ENCODE peak calls at places on chromosomes 4 and X, in nine cellular contexts. J, Q, G, M, I, O, U, Y and E are unnamed samples.

GRCh38 chr4:71186566-71187398 is 152.0 kb upstream of the SLC4A4 start:
- DNase-seq in J (peak), Q (peak), G (no peak), M (peak), I (no peak), O (peak), U (no peak), Y (peak), E (no peak)

GRCh38 chr4:16655140-16655539 is 243.3 kb downstream of the LDB2 start:
- DNase-seq in J (no peak), Q (no peak), G (no peak), M (no peak), I (no peak), O (no peak), U (no peak), Y (no peak), E (no peak)

GRCh38 chr4:175833574-175834350 is 21.7 kb upstream of the GPM6A start:
- DNase-seq in J (peak), Q (no peak), G (no peak), M (no peak), I (no peak), O (no peak), U (no peak), Y (no peak), E (no peak)

GRCh38 chr4:147052361-147052760 is 106.7 kb upstream of the TTC29 start:
- DNase-seq in J (no peak), Q (no peak), G (no peak), M (no peak), I (no peak), O (no peak), U (no peak), Y (no peak), E (no peak)

GRCh38 chrX:134236690-134237362 is at the start of gene CCDC160:
- DNase-seq in J (peak), Q (peak), G (peak), M (peak), I (no peak), O (peak), U (no peak), Y (peak), E (no peak)

GRCh38 chr4:172813359-172813923 is 355.2 kb upstream of the GALNT7 start:
- DNase-seq in J (no peak), Q (no peak), G (no peak), M (no peak), I (no peak), O (no peak), U (no peak), Y (no peak), E (no peak)

GRCh38 chr4:39357002-39357401 is 9.2 kb downstream of the RFC1 start:
- DNase-seq in J (peak), Q (no peak), G (no peak), M (no peak), I (no peak), O (no peak), U (no peak), Y (no peak), E (no peak)

GRCh38 chr4:90357117-90357710 is 230.0 kb downstream of the CCSER1 start:
- DNase-seq in J (peak), Q (no peak), G (peak), M (peak), I (no peak), O (no peak), U (no peak), Y (no peak), E (no peak)

GRCh38 chr4:6761540-6762243 is 20.8 kb upstream of the KIAA0232 start:
- DNase-seq in J (no peak), Q (no peak), G (no peak), M (no peak), I (no peak), O (no peak), U (no peak), Y (no peak), E (no peak)

GRCh38 chr4:100843897-100844296 is 326.1 kb upstream of the EMCN start:
- DNase-seq in J (no peak), Q (no peak), G (no peak), M (no peak), I (no peak), O (no peak), U (no peak), Y (no peak), E (no peak)

GRCh38 chrX:153226344-153227190 is 47.5 kb downstream of the MAGEA1 start:
- DNase-seq in J (peak), Q (no peak), G (peak), M (peak), I (peak), O (no peak), U (no peak), Y (no peak), E (peak)

GRCh38 chr4:189613202-189613601 is 327.5 kb upstream of the FRG1 start:
- DNase-seq in J (no peak), Q (no peak), G (no peak), M (no peak), I (no peak), O (no peak), U (no peak), Y (no peak), E (no peak)

GRCh38 chrX:105553118-105553517 is 269.2 kb upstream of the NRK start:
- DNase-seq in J (no peak), Q (no peak), G (no peak), M (no peak), I (no peak), O (no peak), U (no peak), Y (peak), E (no peak)

GRCh38 chr4:163611172-163611571 is 116.7 kb downstream of the TMA16 start:
- DNase-seq in J (no peak), Q (no peak), G (no peak), M (no peak), I (no peak), O (no peak), U (no peak), Y (no peak), E (no peak)

GRCh38 chr4:140049024-140049923 is 104.7 kb downstream of the MAML3 start:
- DNase-seq in J (peak), Q (peak), G (no peak), M (peak), I (no peak), O (peak), U (no peak), Y (peak), E (no peak)

GRCh38 chrX:126064901-126065541 is 101.1 kb downstream of the DCAF12L2 start:
- DNase-seq in J (no peak), Q (no peak), G (no peak), M (no peak), I (no peak), O (no peak), U (peak), Y (no peak), E (no peak)

GRCh38 chr4:176149680-176150079 is 45.7 kb downstream of the SPATA4 start:
- DNase-seq in J (no peak), Q (no peak), G (no peak), M (no peak), I (no peak), O (no peak), U (no peak), Y (no peak), E (no peak)

GRCh38 chr4:40227284-40227683 is 30.5 kb downstream of the RHOH start:
- DNase-seq in J (no peak), Q (no peak), G (no peak), M (no peak), I (no peak), O (no peak), U (no peak), Y (no peak), E (no peak)

GRCh38 chr4:169791527-169792156 is 33.9 kb upstream of the HPF1 start:
- DNase-seq in J (peak), Q (peak), G (peak), M (peak), I (no peak), O (peak), U (peak), Y (peak), E (no peak)

GRCh38 chrX:103442536-103442901 is 66.2 kb downstream of the BEX3 start:
- DNase-seq in J (no peak), Q (no peak), G (no peak), M (peak), I (no peak), O (no peak), U (no peak), Y (no peak), E (no peak)

GRCh38 chr4:101345596-101346311 is 1.6 kb downstream of the PPP3CA start:
- DNase-seq in J (peak), Q (peak), G (no peak), M (peak), I (peak), O (peak), U (peak), Y (peak), E (peak)

GRCh38 chr4:186770446-186771175 is 47.0 kb upstream of the FAT1 start:
- DNase-seq in J (no peak), Q (no peak), G (no peak), M (peak), I (no peak), O (no peak), U (no peak), Y (no peak), E (no peak)

GRCh38 chr4:150962245-150962644 is 52.8 kb downstream of the LRBA start:
- DNase-seq in J (no peak), Q (no peak), G (no peak), M (peak), I (no peak), O (no peak), U (no peak), Y (no peak), E (no peak)

GRCh38 chr4:7392438-7393374 is 42.0 kb downstream of the PSAPL1 start:
- DNase-seq in J (peak), Q (peak), G (no peak), M (peak), I (peak), O (no peak), U (no peak), Y (no peak), E (no peak)

DNA sequence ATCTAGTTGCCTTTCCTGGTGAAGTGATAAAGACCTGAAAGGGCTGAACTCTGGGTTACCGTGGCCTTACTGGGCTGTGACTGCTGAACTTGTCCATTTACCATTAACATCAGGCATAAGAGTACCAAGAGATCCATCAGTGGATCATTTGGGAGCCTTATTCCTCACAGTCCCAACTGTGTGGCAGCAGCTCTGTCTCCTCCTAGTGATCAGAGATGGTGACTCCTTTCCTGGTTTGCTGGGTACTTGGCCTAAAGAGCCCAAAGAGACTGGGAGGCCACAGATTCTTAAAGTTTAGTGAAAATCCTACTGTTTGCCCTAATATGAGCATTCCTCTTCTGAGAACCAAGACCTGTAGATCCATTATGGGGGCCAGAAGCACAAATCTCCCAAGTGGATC is 56.3 kb upstream of the ATP6AP2 start:
- DNase-seq in J (no peak), Q (no peak), G (no peak), M (peak), I (no peak), O (no peak), U (no peak), Y (no peak), E (no peak)
- TF ChIP-seq CTCF in J (no peak), Q (no peak), G (no peak), M (peak), I (no peak), O (no peak), U (no peak), Y (no peak), E (no peak)

GRCh38 chrX:108001218-108001814 is 19.1 kb upstream of the TEX13B start:
- DNase-seq in J (peak), Q (no peak), G (peak), M (peak), I (no peak), O (no peak), U (no peak), Y (peak), E (no peak)
- TF ChIP-seq CTCF in J (peak), Q (peak), G (peak), M (peak), I (no peak), O (no peak), U (no peak), Y (no peak), E (no peak)

DNA sequence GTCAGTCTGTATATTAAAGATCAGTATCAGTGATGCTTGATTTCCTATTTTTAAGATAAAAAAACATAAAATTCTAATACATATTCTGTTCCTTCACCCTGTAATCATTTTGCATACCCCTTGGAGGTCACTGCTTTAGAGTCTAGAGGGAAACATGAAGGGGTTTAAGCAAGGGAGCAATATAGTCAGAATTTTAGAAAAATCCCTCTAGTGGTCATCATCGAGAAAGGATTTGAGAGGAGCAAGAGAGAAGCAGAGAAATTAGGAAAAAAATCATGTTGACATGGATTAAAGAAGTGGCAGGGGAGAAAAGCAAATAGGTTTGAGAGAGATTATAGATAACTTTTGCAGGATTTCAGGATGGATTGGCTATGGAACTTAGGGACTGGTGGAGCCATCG is 11.1 kb downstream of the APEX2 start:
- DNase-seq in J (no peak), Q (no peak), G (no peak), M (peak), I (no peak), O (no peak), U (no peak), Y (no peak), E (no peak)
- TF ChIP-seq CTCF in J (peak), Q (peak), G (peak), M (peak), I (no peak), O (no peak), U (no peak), Y (no peak), E (no peak)

GRCh38 chrX:130082244-130083106 is 27.8 kb downstream of the ELF4 start:
- DNase-seq in J (no peak), Q (no peak), G (no peak), M (no peak), I (peak), O (peak), U (peak), Y (no peak), E (no peak)
- TF ChIP-seq CTCF in J (no peak), Q (no peak), G (no peak), M (peak), I (peak), O (no peak), U (no peak), Y (no peak), E (no peak)

DNA sequence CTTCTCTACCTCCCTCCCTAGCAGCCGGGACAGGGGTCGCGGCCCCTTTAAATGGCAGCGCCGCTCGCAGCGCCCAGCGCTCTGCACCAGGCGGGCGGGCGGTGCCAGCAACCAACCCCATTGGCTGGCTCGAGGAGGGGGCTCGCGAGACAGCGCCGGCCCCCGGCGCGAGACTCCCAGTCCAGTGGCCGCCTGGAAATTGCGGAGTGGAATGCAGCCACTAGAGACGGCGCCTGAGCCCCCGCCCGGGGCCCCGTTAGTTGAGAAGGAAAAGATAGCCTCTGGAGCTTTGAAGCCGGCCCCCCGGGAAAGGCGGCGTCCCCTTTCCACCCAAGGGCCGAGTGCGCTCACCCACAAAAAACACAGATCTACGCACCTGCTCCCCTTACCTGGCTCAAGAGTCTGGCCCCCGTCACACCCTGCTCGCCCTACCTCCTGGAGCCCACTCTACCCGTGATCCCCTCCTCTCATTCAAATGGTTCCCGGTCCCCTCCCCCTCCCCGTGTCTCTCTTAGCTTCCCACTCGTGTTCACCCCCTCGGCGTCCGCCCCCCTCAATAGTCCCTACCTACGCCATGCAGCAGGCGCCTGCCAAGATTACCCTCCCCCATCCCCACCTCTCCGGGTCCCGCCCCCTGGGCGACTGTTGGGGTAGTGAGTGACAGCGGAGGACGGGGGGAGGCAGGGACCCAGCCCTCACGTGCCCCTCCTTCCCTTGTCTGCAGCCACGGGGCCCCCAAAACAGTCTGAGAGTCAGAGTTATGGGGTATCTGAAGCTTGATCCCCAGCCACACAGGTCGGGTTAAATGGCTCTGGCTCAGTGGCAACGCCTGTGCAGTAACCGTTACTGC is at the start of gene ZMYM3:
- DNase-seq in J (peak), Q (peak), G (peak), M (peak), I (peak), O (peak), U (peak), Y (peak), E (peak)
- TF ChIP-seq CTCF in J (no peak), Q (no peak), G (no peak), M (no peak), I (no peak), O (no peak), U (no peak), Y (no peak), E (no peak)

GRCh38 chr4:25847329-25847728 is 15.5 kb downstream of the SEL1L3 start:
- DNase-seq in J (no peak), Q (no peak), G (no peak), M (peak), I (no peak), O (no peak), U (no peak), Y (no peak), E (no peak)
- TF ChIP-seq CTCF in J (no peak), Q (no peak), G (no peak), M (no peak), I (no peak), O (no peak), U (no peak), Y (no peak), E (no peak)

DNA sequence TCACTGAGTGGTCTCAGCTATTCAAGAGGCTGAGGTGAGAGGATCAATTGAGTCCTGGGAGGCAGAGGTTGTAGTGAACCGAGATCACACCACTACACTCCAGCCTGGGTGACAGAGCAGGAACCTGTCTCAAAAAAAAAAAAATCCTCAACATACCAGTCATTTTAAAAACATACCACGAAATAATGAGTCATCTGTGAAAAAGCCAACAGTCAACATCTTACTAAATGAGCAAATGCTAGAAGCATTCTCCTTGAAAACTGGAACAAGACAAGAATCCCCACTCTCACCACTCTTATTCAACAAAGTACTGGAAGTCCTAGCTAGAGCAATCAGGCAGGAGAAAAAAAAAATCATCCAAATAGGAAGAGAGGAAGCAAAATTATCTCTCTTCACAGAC is 104.0 kb upstream of the ARHGEF9 start:
- DNase-seq in J (no peak), Q (no peak), G (no peak), M (peak), I (no peak), O (no peak), U (no peak), Y (no peak), E (no peak)
- TF ChIP-seq CTCF in J (no peak), Q (no peak), G (no peak), M (no peak), I (no peak), O (no peak), U (no peak), Y (no peak), E (no peak)